ENCODE peak calls at places on chromosome 16, in six cellular contexts. Y, S, C, Z, M and E are unnamed samples.

GRCh38 chr16:1048442-1049112 is 24.0 kb upstream of the SSTR5 start:
- DNase-seq in Y (peak), S (peak), C (no peak), Z (peak), M (no peak), E (no peak)

GRCh38 chr16:87358696-87359095 is 24.9 kb downstream of the FBXO31 start:
- DNase-seq in Y (no peak), S (no peak), C (no peak), Z (no peak), M (no peak), E (no peak)

GRCh38 chr16:66020061-66020460 is 346.4 kb upstream of the CDH5 start:
- DNase-seq in Y (no peak), S (no peak), C (no peak), Z (no peak), M (no peak), E (no peak)

GRCh38 chr16:81752876-81753227 is 26.2 kb upstream of the PLCG2 start:
- DNase-seq in Y (no peak), S (no peak), C (no peak), Z (no peak), M (no peak), E (no peak)

GRCh38 chr16:59044616-59045015 is 310.5 kb upstream of the GOT2 start:
- DNase-seq in Y (no peak), S (no peak), C (no peak), Z (no peak), M (no peak), E (no peak)

GRCh38 chr16:83105279-83106077 is 478.7 kb downstream of the CDH13 start:
- DNase-seq in Y (no peak), S (no peak), C (no peak), Z (no peak), M (no peak), E (no peak)

GRCh38 chr16:73778872-73779271 is 517.7 kb upstream of the PSMD7 start:
- DNase-seq in Y (no peak), S (no peak), C (no peak), Z (no peak), M (no peak), E (no peak)

GRCh38 chr16:77683845-77684526 is 38.3 kb upstream of the NUDT7 start:
- DNase-seq in Y (no peak), S (no peak), C (no peak), Z (no peak), M (no peak), E (no peak)

GRCh38 chr16:1054660-1055556 is 17.6 kb upstream of the SSTR5 start:
- DNase-seq in Y (peak), S (peak), C (no peak), Z (peak), M (no peak), E (peak)

GRCh38 chr16:49483651-49484451 is 110.2 kb downstream of the C16orf78 start:
- DNase-seq in Y (no peak), S (no peak), C (no peak), Z (no peak), M (no peak), E (no peak)

GRCh38 chr16:75250089-75250808 is 1.2 kb downstream of the BCAR1 start:
- DNase-seq in Y (peak), S (no peak), C (peak), Z (no peak), M (no peak), E (no peak)

GRCh38 chr16:2584742-2585650 is 47.2 kb downstream of the PDPK1 start:
- DNase-seq in Y (no peak), S (no peak), C (no peak), Z (no peak), M (no peak), E (no peak)

GRCh38 chr16:11698271-11698689 is 30.0 kb downstream of the SNN start:
- DNase-seq in Y (no peak), S (no peak), C (no peak), Z (no peak), M (no peak), E (no peak)

GRCh38 chr16:67146523-67147357 is 4.1 kb downstream of the B3GNT9 start:
- DNase-seq in Y (no peak), S (no peak), C (no peak), Z (no peak), M (no peak), E (no peak)
- TF ChIP-seq CTCF in Y (no peak), S (peak), C (no peak), Z (no peak), M (no peak), E (peak)

GRCh38 chr16:14559809-14560227 is 70.2 kb downstream of the PARN start:
- DNase-seq in Y (no peak), S (peak), C (no peak), Z (no peak), M (no peak), E (no peak)
- TF ChIP-seq CTCF in Y (no peak), S (no peak), C (no peak), Z (no peak), M (no peak), E (no peak)

DNA sequence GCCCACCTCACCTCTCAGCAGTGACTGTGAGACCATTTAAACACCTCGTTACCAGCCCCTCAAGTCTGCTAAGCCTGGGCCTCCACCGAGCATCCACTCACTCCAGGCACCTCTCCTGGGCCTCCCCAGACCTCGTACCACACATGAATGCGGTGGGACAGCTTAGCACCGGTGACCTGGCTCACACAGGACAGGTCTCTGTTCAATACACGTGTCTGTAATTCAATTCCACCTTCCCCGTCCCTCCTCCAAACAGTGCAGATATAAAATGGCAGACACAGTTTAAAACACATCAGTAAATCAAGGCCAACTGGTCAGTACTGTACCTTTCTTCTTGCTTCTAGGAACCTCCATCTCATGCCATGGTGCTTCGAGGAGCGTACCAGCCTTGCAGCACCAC is 73.9 kb downstream of the ZNF778 start:
- DNase-seq in Y (no peak), S (no peak), C (no peak), Z (no peak), M (no peak), E (no peak)
- TF ChIP-seq CTCF in Y (no peak), S (no peak), C (no peak), Z (no peak), M (no peak), E (no peak)

GRCh38 chr16:4193920-4194319 is 48.0 kb downstream of the SRL start:
- DNase-seq in Y (no peak), S (no peak), C (no peak), Z (no peak), M (no peak), E (no peak)

GRCh38 chr16:4190934-4191333 is 50.9 kb downstream of the SRL start:
- DNase-seq in Y (no peak), S (no peak), C (no peak), Z (no peak), M (no peak), E (no peak)

GRCh38 chr16:4192206-4192605 is 49.7 kb downstream of the SRL start:
- DNase-seq in Y (no peak), S (no peak), C (no peak), Z (no peak), M (no peak), E (no peak)

GRCh38 chr16:4194661-4195060 is 47.2 kb downstream of the SRL start:
- DNase-seq in Y (no peak), S (no peak), C (no peak), Z (no peak), M (no peak), E (no peak)

DNA sequence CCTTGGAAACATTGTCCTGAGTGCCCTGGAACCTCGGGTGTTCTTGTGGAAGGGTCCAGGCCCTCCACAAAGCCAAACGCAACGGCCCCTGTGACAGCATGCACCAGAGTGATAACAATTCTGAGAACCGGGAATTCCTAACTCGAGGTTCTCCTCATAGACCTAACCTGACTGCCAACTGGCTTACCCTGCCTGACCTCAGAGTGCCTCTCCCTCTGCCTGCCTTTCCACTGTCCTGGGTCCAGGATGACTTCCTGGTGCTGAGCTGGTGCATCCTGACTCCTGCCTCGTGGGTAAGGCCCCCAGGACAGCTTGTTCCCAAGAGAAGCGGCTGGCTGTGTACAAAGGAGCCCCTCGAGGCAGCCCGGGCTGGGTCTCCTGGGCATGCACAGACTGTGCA is 51.8 kb downstream of the SRL start:
- DNase-seq in Y (no peak), S (no peak), C (no peak), Z (no peak), M (no peak), E (no peak)
- TF ChIP-seq CTCF in Y (no peak), S (no peak), C (no peak), Z (no peak), M (no peak), E (no peak)

GRCh38 chr16:3640207-3640606 is 14.3 kb upstream of the DNASE1 start:
- DNase-seq in Y (no peak), S (no peak), C (no peak), Z (no peak), M (no peak), E (no peak)
- TF ChIP-seq CTCF in Y (no peak), S (no peak), C (no peak), Z (no peak), M (no peak), E (no peak)